ENCODE peak calls at places on chromosomes 16 and 17, in seven cellular contexts. E, V, C, B, R, M and A are unnamed samples.

GRCh38 chr16:1183235-1183907 is 30.5 kb downstream of the CACNA1H start:
- DNase-seq in E (no peak), V (peak), C (no peak), B (no peak), R (no peak), M (no peak), A (no peak)

GRCh38 chr17:82670661-82671060 is 22.4 kb upstream of the WDR45B start:
- DNase-seq in E (no peak), V (no peak), C (no peak), B (no peak), R (no peak), M (no peak), A (no peak)

GRCh38 chr17:8965394-8966168 is at the start of gene PIK3R5:
- DNase-seq in E (no peak), V (peak), C (no peak), B (no peak), R (peak), M (no peak), A (peak)

GRCh38 chr17:61805399-61805798 is 57.9 kb downstream of the BRIP1 start:
- DNase-seq in E (no peak), V (no peak), C (peak), B (no peak), R (no peak), M (no peak), A (no peak)

GRCh38 chr16:89322381-89323119 is 105.0 kb downstream of the ZNF778 start:
- DNase-seq in E (no peak), V (peak), C (no peak), B (no peak), R (no peak), M (no peak), A (peak)

GRCh38 chr16:74758801-74759200 is 15.8 kb downstream of the FA2H start:
- DNase-seq in E (no peak), V (no peak), C (no peak), B (no peak), R (no peak), M (no peak), A (no peak)

GRCh38 chr17:6547336-6547735 is 9.0 kb downstream of the PITPNM3 start:
- DNase-seq in E (no peak), V (no peak), C (no peak), B (no peak), R (no peak), M (no peak), A (no peak)

GRCh38 chr16:85891033-85891775 is 7.8 kb upstream of the IRF8 start:
- DNase-seq in E (no peak), V (no peak), C (no peak), B (no peak), R (peak), M (no peak), A (no peak)

GRCh38 chr16:70747703-70748631 is 53.0 kb downstream of the VAC14 start:
- DNase-seq in E (no peak), V (no peak), C (no peak), B (peak), R (no peak), M (no peak), A (peak)

GRCh38 chr17:48746916-48747444 is 18.4 kb upstream of the HOXB13 start:
- DNase-seq in E (no peak), V (no peak), C (no peak), B (no peak), R (no peak), M (no peak), A (no peak)